ENCODE peak calls at places on chromosomes 16 and 17, in nine cellular contexts. N is CD8-positive, alpha-beta memory T cell; P is fibroblast of lung; K is substantia nigra; S is A549; Q is spleen; C is CD4-positive, CD25-positive, alpha-beta regulatory T cell; J is CD8-positive, alpha-beta T cell; A is uterus. Z is an unnamed sample.

GRCh38 chr16:24044467-24044866 is 208.7 kb downstream of the PRKCB start:
- DNase-seq in N (no peak), P (no peak), K (no peak), S (no peak), Q (no peak), C (no peak), J (no peak), A (no peak), Z (no peak)

GRCh38 chr16:89826531-89827382 is 1.5 kb upstream of the SPIRE2 start:
- DNase-seq in N (no peak), P (no peak), K (no peak), S (no peak), Q (no peak), C (no peak), J (no peak), A (no peak), Z (no peak)

GRCh38 chr17:57943140-57943539 is 12.1 kb downstream of the CUEDC1 start:
- DNase-seq in N (no peak), P (no peak), K (no peak), S (no peak), Q (no peak), C (no peak), J (no peak), A (no peak), Z (no peak)

GRCh38 chr17:37541880-37542675 is 52.4 kb downstream of the DUSP14 start:
- DNase-seq in N (no peak), P (peak; percentile 80), K (no peak), S (no peak), Q (no peak), C (no peak), J (no peak), A (no peak), Z (no peak)

GRCh38 chr16:28549301-28549899 is 4.3 kb upstream of the SGF29 start:
- DNase-seq in N (no peak), P (peak; percentile 69), K (no peak), S (peak; percentile 45), Q (no peak), C (no peak), J (no peak), A (no peak), Z (no peak)

GRCh38 chr17:48613862-48614694 is 1.0 kb downstream of the HOXB8 start:
- DNase-seq in N (no peak), P (no peak), K (no peak), S (peak; percentile 64), Q (no peak), C (no peak), J (no peak), A (no peak), Z (no peak)

GRCh38 chr17:43553501-43554018 is 7.4 kb upstream of the ETV4 start:
- DNase-seq in N (no peak), P (no peak), K (no peak), S (no peak), Q (no peak), C (no peak), J (no peak), A (no peak), Z (no peak)

GRCh38 chr16:20799599-20799998 is 6.7 kb downstream of the ERI2 start:
- DNase-seq in N (no peak), P (peak; percentile 69), K (no peak), S (no peak), Q (no peak), C (no peak), J (no peak), A (no peak), Z (no peak)

GRCh38 chr16:85400305-85401205 is 212.6 kb upstream of the GSE1 start:
- DNase-seq in N (no peak), P (no peak), K (no peak), S (no peak), Q (peak; percentile 23), C (no peak), J (no peak), A (no peak), Z (no peak)

GRCh38 chr17:38915639-38915995 is 9.8 kb upstream of the LASP1NB start:
- DNase-seq in N (no peak), P (no peak), K (no peak), S (no peak), Q (peak; percentile 24), C (no peak), J (no peak), A (no peak), Z (no peak)

GRCh38 chr16:54931757-54932660 is 1.3 kb downstream of the IRX5 start:
- DNase-seq in N (no peak), P (no peak), K (no peak), S (no peak), Q (no peak), C (no peak), J (no peak), A (no peak), Z (no peak)
- H3K27ac ChIP-seq in N (no peak overlapping the region), P (no peak overlapping the region), K (peak overlapping the region; percentile 66), S (peak overlapping the region; percentile 73), Q (no peak overlapping the region), C (no peak overlapping the region), J (no peak overlapping the region), A (no peak overlapping the region), Z (no peak overlapping the region)

GRCh38 chr17:45273551-45273957 is 11.7 kb upstream of the SPATA32 start:
- DNase-seq in N (no peak), P (no peak), K (no peak), S (no peak), Q (no peak), C (no peak), J (no peak), A (no peak), Z (no peak)

GRCh38 chr17:45270828-45271418 is 9.0 kb upstream of the SPATA32 start:
- DNase-seq in N (peak; percentile 39), P (no peak), K (no peak), S (peak; percentile 68), Q (peak; percentile 86), C (peak; percentile 26), J (peak; percentile 49), A (no peak), Z (no peak)

GRCh38 chr17:45271603-45272002 is 9.7 kb upstream of the SPATA32 start:
- DNase-seq in N (no peak), P (no peak), K (no peak), S (no peak), Q (no peak), C (no peak), J (no peak), A (no peak), Z (no peak)

GRCh38 chr17:45276031-45276430 is 14.1 kb upstream of the SPATA32 start:
- DNase-seq in N (no peak), P (peak; percentile 90), K (no peak), S (no peak), Q (no peak), C (no peak), J (no peak), A (no peak), Z (no peak)

GRCh38 chr17:45274033-45274432 is 12.1 kb upstream of the SPATA32 start:
- DNase-seq in N (no peak), P (no peak), K (no peak), S (no peak), Q (no peak), C (no peak), J (no peak), A (no peak), Z (no peak)
- H3K27ac ChIP-seq in N (no peak overlapping the region), P (no peak overlapping the region), K (no peak overlapping the region), S (no peak overlapping the region), Q (no peak overlapping the region), C (no peak overlapping the region), J (no peak overlapping the region), A (no peak overlapping the region), Z (no peak overlapping the region)

DNA sequence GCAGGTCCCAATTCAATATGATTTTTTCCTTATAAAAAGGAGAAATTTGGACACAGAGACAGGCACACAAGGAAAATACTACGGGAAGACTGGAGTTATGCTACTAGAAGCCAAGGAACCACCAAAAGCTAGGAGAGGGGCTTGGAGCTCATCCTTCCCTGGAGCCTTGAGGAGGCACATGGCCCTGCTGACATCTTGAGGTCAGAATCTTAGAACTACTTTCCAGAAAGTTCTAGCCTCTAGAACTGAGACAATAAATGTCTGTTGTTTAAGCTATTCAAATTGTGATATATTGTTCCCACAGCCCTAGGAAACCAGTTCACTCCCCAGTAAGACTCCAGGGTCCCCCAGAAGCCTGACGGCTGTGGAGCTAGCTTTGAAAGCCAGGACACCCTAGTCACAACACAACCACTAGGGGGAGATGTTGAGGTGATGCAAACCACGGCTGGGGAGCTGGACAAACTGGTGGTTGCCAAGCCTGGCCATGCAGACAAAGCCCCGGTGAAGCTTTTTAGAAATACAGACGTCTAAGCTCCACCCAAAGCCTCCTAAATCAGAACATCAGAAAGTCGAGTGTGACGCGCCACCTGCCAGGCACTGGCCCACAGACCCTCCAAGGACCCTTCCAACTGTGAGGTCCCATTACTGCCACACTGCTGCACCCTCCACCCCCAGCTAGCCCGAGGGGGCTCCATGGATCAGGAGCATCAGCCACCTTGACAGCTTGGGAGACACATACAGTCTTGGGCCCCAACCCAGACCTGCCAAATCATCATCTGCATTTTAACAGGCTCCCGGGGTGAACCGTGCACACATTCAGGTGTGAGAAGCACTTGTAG is 106.4 kb downstream of the SLC39A11 start:
- DNase-seq in N (peak; percentile 6), P (peak; percentile 84), K (no peak), S (peak; percentile 93), Q (peak; percentile 80), C (peak; percentile 14), J (peak; percentile 24), A (peak; percentile 22), Z (peak; percentile 59)
- H3K27ac ChIP-seq in N (no peak overlapping the region), P (no peak overlapping the region), K (peak overlapping the region; percentile 59), S (no peak overlapping the region), Q (peak overlapping the region; percentile 4), C (no peak overlapping the region), J (no peak overlapping the region), A (no peak overlapping the region), Z (no peak overlapping the region)

DNA sequence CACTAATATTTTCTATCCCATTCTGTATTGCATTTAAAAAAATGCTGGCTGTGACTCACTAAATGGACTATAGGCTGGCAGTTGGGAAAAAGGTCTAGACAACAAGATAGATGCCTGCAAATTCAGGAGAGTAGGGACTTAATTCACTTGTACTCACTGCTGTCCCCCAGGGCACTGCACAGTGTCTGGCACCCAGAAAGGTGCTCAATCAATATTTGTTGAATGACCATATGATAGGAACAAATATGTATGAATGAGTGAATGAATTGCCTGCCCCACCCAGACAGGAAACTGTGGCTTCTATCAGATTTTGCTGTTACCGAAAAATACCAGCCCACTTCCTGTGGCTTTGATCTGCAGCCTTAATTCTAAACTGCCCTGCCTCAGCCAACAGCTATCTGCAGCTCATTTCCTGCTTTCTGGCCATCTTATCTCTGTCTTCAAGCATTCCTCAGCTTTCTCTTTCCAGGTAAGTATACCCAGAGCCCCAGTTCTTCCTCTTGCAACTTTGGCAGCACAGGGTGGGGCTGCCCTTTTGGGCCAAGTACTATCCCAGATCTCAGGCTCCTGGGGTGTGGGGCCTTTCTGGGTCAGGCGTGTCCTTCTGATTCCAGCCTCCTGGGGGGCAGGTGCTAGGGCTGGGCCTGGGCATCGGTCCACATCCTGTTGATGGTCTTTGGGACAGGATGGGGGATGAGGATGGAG is 15.3 kb upstream of the TNS4 start:
- DNase-seq in N (peak; percentile 67), P (no peak), K (no peak), S (peak; percentile 74), Q (peak; percentile 79), C (peak; percentile 62), J (peak; percentile 69), A (no peak), Z (no peak)
- H3K27ac ChIP-seq in N (peak overlapping the region; percentile 49), P (no peak overlapping the region), K (no peak overlapping the region), S (peak overlapping the region; percentile 99), Q (peak overlapping the region; percentile 39), C (no peak overlapping the region), J (peak overlapping the region; percentile 18), A (no peak overlapping the region), Z (no peak overlapping the region)

GRCh38 chr16:57318240-57318970 is 33.9 kb upstream of the PLLP start:
- DNase-seq in N (no peak), P (no peak), K (no peak), S (no peak), Q (peak; percentile 38), C (no peak), J (no peak), A (no peak), Z (no peak)
- H3K27ac ChIP-seq in N (no peak overlapping the region), P (no peak overlapping the region), K (no peak overlapping the region), S (peak overlapping the region; percentile 74), Q (no peak overlapping the region), C (no peak overlapping the region), J (no peak overlapping the region), A (no peak overlapping the region), Z (no peak overlapping the region)